ENCODE peak calls at places on chromosomes 16 and 17, in seven cellular contexts. I is H9, V is neuronal stem cell, T is mesenchymal stem cell, X is H1, U is trophoblast cell, E is IMR-90. G is an unnamed sample.

GRCh38 chr17:48551206-48551597 is 6.3 kb upstream of the HOXB2 start:
- DNase-seq in I (no peak), V (no peak), T (peak; percentile 32), X (no peak), U (no peak), E (peak; percentile 42), G (no peak)

GRCh38 chr16:14109782-14110727 is 38.9 kb downstream of the MRTFB start:
- DNase-seq in I (no peak), V (no peak), T (no peak), X (no peak), U (no peak), E (no peak), G (no peak)

GRCh38 chr17:42028791-42029127 is 8.9 kb downstream of the NKIRAS2 start:
- DNase-seq in I (no peak), V (no peak), T (no peak), X (no peak), U (no peak), E (no peak), G (no peak)

GRCh38 chr16:66441586-66442375 is 14.7 kb downstream of the BEAN1 start:
- DNase-seq in I (no peak), V (no peak), T (no peak), X (no peak), U (no peak), E (peak; percentile 44), G (no peak)

GRCh38 chr16:14419817-14420216 is 210.2 kb downstream of the PARN start:
- DNase-seq in I (no peak), V (no peak), T (no peak), X (no peak), U (no peak), E (no peak), G (no peak)

GRCh38 chr17:15999974-16000827 is 577 bp downstream of the TTC19 start:
- DNase-seq in I (no peak), V (no peak), T (peak; percentile 55), X (no peak), U (peak; percentile 47), E (peak; percentile 22), G (peak; percentile 81)

GRCh38 chr17:39754958-39755549 is 17.3 kb downstream of the GRB7 start:
- DNase-seq in I (peak; percentile 61), V (no peak), T (no peak), X (peak; percentile 60), U (no peak), E (no peak), G (peak; percentile 66)

GRCh38 chr16:19169081-19169639 is 1.1 kb downstream of the SYT17 start:
- DNase-seq in I (no peak), V (no peak), T (no peak), X (peak; percentile 52), U (no peak), E (no peak), G (no peak)

GRCh38 chr17:29073045-29073444 is 30.1 kb downstream of the PIPOX start:
- DNase-seq in I (no peak), V (no peak), T (no peak), X (no peak), U (no peak), E (no peak), G (no peak)

GRCh38 chr17:79707931-79708891 is 22.5 kb upstream of the ENPP7 start:
- DNase-seq in I (peak; percentile 79), V (peak; percentile 65), T (peak; percentile 44), X (peak; percentile 92), U (peak; percentile 11), E (peak; percentile 38), G (peak; percentile 46)

GRCh38 chr17:28953444-28954118 is 2.3 kb upstream of the PHF12 start:
- DNase-seq in I (peak; percentile 96), V (peak; percentile 83), T (peak; percentile 64), X (peak; percentile 92), U (no peak), E (peak; percentile 45), G (peak; percentile 94)

GRCh38 chr16:70747703-70748631 is 53.0 kb downstream of the VAC14 start:
- DNase-seq in I (no peak), V (no peak), T (peak; percentile 45), X (no peak), U (peak; percentile 99), E (peak; percentile 16), G (peak; percentile 57)

GRCh38 chr16:75494696-75495601 is at the start of gene CHST6:
- DNase-seq in I (peak; percentile 88), V (peak; percentile 69), T (peak; percentile 16), X (peak; percentile 91), U (peak; percentile 12), E (no peak), G (peak; percentile 82)

GRCh38 chr17:35788504-35788998 is 6.9 kb downstream of the MMP28 start:
- DNase-seq in I (no peak), V (no peak), T (peak; percentile 98), X (no peak), U (no peak), E (peak; percentile 92), G (no peak)

GRCh38 chr17:49980703-49981197 is 11.8 kb downstream of the DLX4 start:
- DNase-seq in I (peak; percentile 97), V (no peak), T (no peak), X (peak; percentile 72), U (no peak), E (no peak), G (peak; percentile 91)

GRCh38 chr17:57899822-57900221 is 50.0 kb upstream of the MRPS23 start:
- DNase-seq in I (no peak), V (no peak), T (no peak), X (no peak), U (no peak), E (no peak), G (no peak)

GRCh38 chr17:57902800-57903759 is 52.1 kb downstream of the CUEDC1 start:
- DNase-seq in I (no peak), V (no peak), T (peak; percentile 85), X (no peak), U (peak; percentile 25), E (peak; percentile 81), G (no peak)

GRCh38 chr17:57900991-57901743 is 51.3 kb upstream of the MRPS23 start:
- DNase-seq in I (no peak), V (no peak), T (no peak), X (no peak), U (no peak), E (no peak), G (no peak)

GRCh38 chr17:57903961-57904360 is 51.3 kb downstream of the CUEDC1 start:
- DNase-seq in I (no peak), V (no peak), T (no peak), X (no peak), U (no peak), E (no peak), G (no peak)

GRCh38 chr17:57902117-57902799 is 52.4 kb upstream of the MRPS23 start:
- DNase-seq in I (no peak), V (no peak), T (peak; percentile 55), X (no peak), U (no peak), E (no peak), G (no peak)
- H3K4me1 ChIP-seq in I (no peaks in the 10 kb centered on the region), V (peaks cover 47% of the 10 kb centered on the region), T (peaks cover 64% of the 10 kb centered on the region), X (peaks cover 5% of the 10 kb centered on the region), U (peaks cover 44% of the 10 kb centered on the region), E (peaks cover 41% of the 10 kb centered on the region), G (peaks cover 5% of the 10 kb centered on the region)

GRCh38 chr17:76468634-76469010 is 1.2 kb downstream of the AANAT start:
- DNase-seq in I (no peak), V (no peak), T (no peak), X (no peak), U (no peak), E (no peak), G (no peak)

GRCh38 chr17:76467366-76467765 is at the start of gene AANAT:
- DNase-seq in I (peak; percentile 43), V (no peak), T (no peak), X (peak; percentile 47), U (no peak), E (no peak), G (peak; percentile 24)

GRCh38 chr17:76467809-76468633 is 618 bp downstream of the AANAT start:
- DNase-seq in I (no peak), V (no peak), T (no peak), X (no peak), U (no peak), E (no peak), G (no peak)

GRCh38 chr17:76469076-76469990 is 1.9 kb downstream of the AANAT start:
- DNase-seq in I (peak; percentile 31), V (no peak), T (no peak), X (no peak), U (no peak), E (no peak), G (no peak)

DNA sequence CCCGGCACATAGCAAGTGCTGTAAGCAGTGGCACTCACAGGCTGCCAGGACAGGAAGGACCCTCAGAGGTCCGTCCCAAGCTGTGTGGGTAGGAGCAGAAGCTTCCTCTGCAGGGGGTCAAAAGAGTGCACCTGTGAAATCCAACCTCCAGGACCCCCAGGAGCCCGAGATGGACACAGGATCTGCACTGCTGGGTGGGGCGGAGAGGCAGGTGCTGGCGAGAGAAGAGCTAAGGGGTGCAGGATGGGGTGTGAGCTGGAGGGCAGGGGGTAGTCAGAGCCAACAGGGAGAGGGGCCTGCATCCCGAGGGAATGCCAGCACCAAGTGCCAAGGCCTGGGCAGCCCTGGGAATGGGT is 650 bp upstream of the AANAT start:
- DNase-seq in I (no peak), V (no peak), T (no peak), X (no peak), U (no peak), E (no peak), G (no peak)
- H4K8ac ChIP-seq in I (no peak overlapping the region), V (no peak overlapping the region), T (no peak overlapping the region), X (no peak overlapping the region), U (no peak overlapping the region), E (no peak overlapping the region), G (no peak overlapping the region)

GRCh38 chr17:8125196-8125946 is 1.5 kb upstream of the HES7 start:
- DNase-seq in I (peak; percentile 88), V (peak; percentile 91), T (peak; percentile 79), X (peak; percentile 99), U (peak; percentile 56), E (peak; percentile 60), G (peak; percentile 86)
- H3K4me1 ChIP-seq in I (no peaks in the 10 kb centered on the region), V (peaks cover 19% of the 10 kb centered on the region), T (peaks cover 48% of the 10 kb centered on the region), X (no peaks in the 10 kb centered on the region), U (peaks cover 41% of the 10 kb centered on the region), E (peaks cover 8% of the 10 kb centered on the region), G (peaks cover 4% of the 10 kb centered on the region)

GRCh38 chr17:55632236-55632635 is 90.4 kb downstream of the TMEM100 start:
- DNase-seq in I (no peak), V (no peak), T (no peak), X (no peak), U (no peak), E (no peak), G (no peak)

GRCh38 chr17:55635253-55635766 is 87.4 kb downstream of the TMEM100 start:
- DNase-seq in I (no peak), V (no peak), T (no peak), X (no peak), U (no peak), E (peak; percentile 2), G (no peak)

GRCh38 chr17:55634702-55635101 is 88.0 kb downstream of the TMEM100 start:
- DNase-seq in I (no peak), V (no peak), T (no peak), X (no peak), U (no peak), E (no peak), G (no peak)

GRCh38 chr17:55632893-55633292 is 89.8 kb downstream of the TMEM100 start:
- DNase-seq in I (no peak), V (no peak), T (no peak), X (no peak), U (no peak), E (no peak), G (no peak)
- H4K8ac ChIP-seq in I (no peak overlapping the region), V (no peak overlapping the region), T (peak overlapping the region; percentile 37), X (no peak overlapping the region), U (no peak overlapping the region), E (no peak overlapping the region), G (no peak overlapping the region)

G was measured in mesendoderm.